ENCODE peak calls at places on chromosome 9, in ten cellular contexts. P is AG10803, D is brain microvascular endothelial cell, K is hepatocyte, F is astrocyte, E is WTC11, V is transverse colon, A is A673, G is endodermal cell, M is GM23338. R is an unnamed sample.

GRCh38 chr9:129237195-129237611 is 59.1 kb upstream of the IER5L start:
- DNase-seq in A (peak), P (peak), E (no peak), V (no peak), M (peak), F (peak), G (no peak), D (peak), K (peak), R (peak)

GRCh38 chr9:35095175-35095574 is 1.2 kb downstream of the PIGO start:
- DNase-seq in P (no peak), F (no peak), M (no peak), V (no peak), K (no peak), D (no peak), A (no peak), G (no peak), E (no peak), R (no peak)

GRCh38 chr9:106697799-106698591 is 165.0 kb upstream of the ZNF462 start:
- DNase-seq in K (peak), D (peak), E (peak), V (peak), G (peak), P (peak), F (peak), M (peak), A (peak), R (peak)

GRCh38 chr9:36328798-36329411 is 70.7 kb upstream of the GNE start:
- DNase-seq in F (peak), M (peak), K (peak), A (peak), V (peak), P (peak), G (no peak), D (peak), E (no peak), R (peak)

GRCh38 chr9:100919526-100919925 is 109.0 kb upstream of the PLPPR1 start:
- DNase-seq in V (no peak), G (no peak), A (no peak), K (no peak), M (no peak), P (no peak), E (no peak), D (no peak), F (no peak), R (no peak)

GRCh38 chr9:76905984-76906861 is at the start of gene PRUNE2:
- DNase-seq in P (peak), F (peak), M (peak), G (peak), K (peak), E (peak), A (peak), D (peak), V (peak), R (peak)

GRCh38 chr9:130157079-130157478 is 15.1 kb upstream of the NCS1 start:
- DNase-seq in K (no peak), F (no peak), G (no peak), E (no peak), D (no peak), V (no peak), A (no peak), M (no peak), P (no peak), R (no peak)

GRCh38 chr9:78014776-78015175 is 16.8 kb downstream of the GNAQ start:
- DNase-seq in M (no peak), E (no peak), D (peak), A (no peak), G (no peak), K (no peak), V (no peak), P (peak), F (peak), R (no peak)

GRCh38 chr9:113368348-113368747 is 8.4 kb downstream of the HDHD3 start:
- DNase-seq in G (no peak), M (no peak), P (no peak), K (no peak), F (no peak), A (no peak), D (no peak), E (no peak), V (no peak), R (no peak)

GRCh38 chr9:116318463-116319271 is 165.1 kb downstream of the PAPPA start:
- DNase-seq in K (peak), E (no peak), A (no peak), D (no peak), M (no peak), G (peak), F (peak), P (peak), V (peak), R (no peak)

GRCh38 chr9:92964981-92965758 is 17.8 kb downstream of the FGD3 start:
- DNase-seq in P (no peak), F (no peak), V (peak), M (no peak), D (no peak), A (no peak), K (no peak), E (no peak), G (peak), R (no peak)

GRCh38 chr9:135320331-135320730 is 159.3 kb upstream of the PPP1R26 start:
- DNase-seq in E (no peak), D (no peak), G (peak), K (no peak), V (no peak), P (no peak), A (no peak), M (no peak), F (no peak), R (no peak)

GRCh38 chr9:6889868-6890267 is 132.1 kb downstream of the KDM4C start:
- DNase-seq in E (no peak), A (no peak), M (no peak), F (no peak), P (no peak), G (no peak), K (no peak), D (no peak), V (no peak), R (no peak)

GRCh38 chr9:93900436-93900819 is 54.7 kb downstream of the BARX1 start:
- DNase-seq in P (no peak), G (peak), K (no peak), A (no peak), M (no peak), E (peak), F (no peak), D (no peak), V (no peak), R (no peak)

GRCh38 chr9:13278368-13279246 is 885 bp downstream of the MPDZ start:
- DNase-seq in E (peak), K (peak), D (peak), V (peak), M (peak), G (peak), F (peak), P (peak), A (peak), R (peak)

GRCh38 chr9:124145903-124146575 is 111.7 kb upstream of the NEK6 start:
- DNase-seq in D (no peak), E (no peak), A (no peak), F (no peak), G (no peak), V (no peak), P (no peak), M (no peak), K (no peak), R (no peak)

GRCh38 chr9:88196456-88196855 is 58.2 kb upstream of the SPATA31C2 start:
- DNase-seq in F (no peak), A (peak), V (no peak), D (no peak), M (no peak), P (no peak), E (no peak), G (no peak), K (peak), R (no peak)

GRCh38 chr9:91275641-91276040 is 86.1 kb downstream of the AUH start:
- DNase-seq in A (no peak), K (no peak), E (no peak), D (no peak), G (no peak), F (no peak), V (no peak), M (no peak), P (no peak), R (no peak)

GRCh38 chr9:4796988-4797956 is 4.5 kb downstream of the RCL1 start:
- DNase-seq in P (peak), M (peak), F (peak), E (peak), K (peak), D (peak), V (no peak), G (peak), A (peak), R (peak)

GRCh38 chr9:132249123-132249522 is 87.3 kb downstream of the NTNG2 start:
- DNase-seq in K (no peak), M (no peak), P (no peak), G (no peak), D (no peak), A (no peak), F (no peak), V (no peak), E (no peak), R (no peak)

GRCh38 chr9:95182854-95183563 is 134.5 kb downstream of the FANCC start:
- DNase-seq in D (peak), V (no peak), G (peak), F (no peak), M (peak), P (no peak), E (peak), K (peak), A (peak), R (no peak)
- TF ChIP-seq CTCF in D (peak), V (peak), G (peak), F (peak), M (peak), P (peak), E (peak), K (peak), A (peak), R (no peak)

DNA sequence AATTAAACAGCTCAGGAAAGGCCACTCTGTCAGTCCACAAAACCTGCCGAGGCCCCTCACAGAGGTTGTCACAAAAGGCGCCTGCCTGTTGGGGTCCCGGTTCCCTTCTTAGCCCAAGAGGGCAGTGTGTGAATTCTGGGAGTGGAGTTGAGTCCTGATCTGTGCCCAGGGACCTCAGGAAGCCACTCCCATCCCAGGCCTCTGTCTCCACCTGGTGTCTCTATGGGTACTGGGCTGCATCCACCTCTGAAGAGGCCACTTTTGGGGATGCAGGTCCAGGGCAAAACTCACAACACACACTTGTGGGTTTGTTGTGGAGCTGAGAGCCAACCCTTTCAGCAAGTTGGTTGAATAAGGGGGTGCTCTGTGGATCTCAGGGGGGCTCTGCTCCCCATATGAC is 74.3 kb upstream of the STXBP1 start:
- DNase-seq in A (no peak), E (peak), K (no peak), M (peak), F (no peak), D (no peak), V (no peak), G (peak), P (no peak), R (no peak)
- TF ChIP-seq CTCF in A (no peak), E (no peak), K (peak), M (peak), F (no peak), D (peak), V (no peak), G (peak), P (peak), R (peak)

DNA sequence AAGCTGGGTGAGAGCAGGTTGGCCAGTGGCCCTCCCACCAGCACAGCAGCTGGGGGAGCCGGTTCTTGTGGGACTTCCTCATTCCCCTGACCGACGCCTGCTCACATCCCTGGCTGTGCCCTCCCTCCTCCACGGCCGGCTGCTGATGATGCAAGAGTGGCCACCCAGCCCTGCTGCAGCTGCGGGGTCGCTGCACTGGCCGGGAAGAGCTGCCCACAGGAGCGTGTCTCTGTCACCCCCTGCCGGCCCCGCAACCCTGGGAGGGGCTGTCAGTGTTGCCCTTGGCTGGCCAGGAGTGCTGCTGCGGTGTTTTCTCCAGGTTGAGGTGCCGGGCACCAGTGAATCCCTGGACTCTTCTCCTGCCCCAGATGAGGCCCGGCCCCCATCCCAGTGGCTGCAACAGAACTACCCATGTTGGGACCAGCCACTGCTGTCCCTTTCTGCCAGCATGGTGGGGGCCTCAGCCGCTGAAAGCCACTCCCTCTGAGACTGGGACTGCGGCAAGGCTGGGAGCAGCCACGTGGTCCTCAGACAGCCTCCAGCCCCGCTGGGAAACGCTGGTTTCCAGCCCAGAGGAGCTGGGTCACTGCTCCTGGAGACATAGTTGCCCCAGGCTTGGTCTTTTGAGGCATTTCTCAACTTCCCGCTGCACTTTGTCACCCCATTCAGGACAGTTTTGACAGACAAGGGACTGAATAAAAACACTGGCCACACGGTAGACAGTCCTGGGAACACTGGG is 739 bp downstream of the CARD9 start:
- DNase-seq in K (peak), G (peak), A (no peak), D (peak), F (peak), M (no peak), V (peak), E (peak), P (peak), R (peak)
- TF ChIP-seq CTCF in K (peak), G (no peak), A (no peak), D (peak), F (no peak), M (no peak), V (no peak), E (no peak), P (peak), R (peak)

GRCh38 chr9:71783120-71783523 is 14.8 kb upstream of the CEMIP2 start:
- DNase-seq in E (no peak), D (peak), M (no peak), F (no peak), P (no peak), K (peak), G (peak), V (peak), A (no peak), R (no peak)
- TF ChIP-seq CTCF in E (no peak), D (no peak), M (no peak), F (no peak), P (no peak), K (no peak), G (no peak), V (no peak), A (no peak), R (no peak)